ENCODE peak calls at places on chromosomes 2 and 18, in ten cellular contexts. One of them, this sample, is unnamed.

GRCh38 chr2:120261387-120262006 is 8.8 kb downstream of the RALB start:
- ATAC-seq in left lung: no peak
- ATAC-seq in HCT116: no peak
- ATAC-seq in naive thymus-derived CD4-positive, alpha-beta T cell: peak; percentile 40
- ATAC-seq in DND-41: peak; percentile 40
- ATAC-seq in aorta: no peak
- ATAC-seq in GM12878: peak; percentile 83
- ATAC-seq in lower lobe of right lung: no peak
- ATAC-seq in heart right ventricle: no peak
- ATAC-seq in right cardiac atrium: no peak
- ATAC-seq in this sample: no peak

GRCh38 chr2:69797836-69798465 is 31.5 kb upstream of the GMCL1 start:
- ATAC-seq in left lung: peak; percentile 10
- ATAC-seq in HCT116: no peak
- ATAC-seq in naive thymus-derived CD4-positive, alpha-beta T cell: no peak
- ATAC-seq in DND-41: no peak
- ATAC-seq in aorta: peak; percentile 36
- ATAC-seq in GM12878: no peak
- ATAC-seq in lower lobe of right lung: no peak
- ATAC-seq in heart right ventricle: no peak
- ATAC-seq in right cardiac atrium: no peak
- ATAC-seq in this sample: no peak

GRCh38 chr18:74290831-74291770 is 662 bp downstream of the CYB5A start:
- ATAC-seq in left lung: peak; percentile 48
- ATAC-seq in HCT116: peak; percentile 71
- ATAC-seq in naive thymus-derived CD4-positive, alpha-beta T cell: no peak
- ATAC-seq in DND-41: no peak
- ATAC-seq in aorta: peak; percentile 16
- ATAC-seq in GM12878: no peak
- ATAC-seq in lower lobe of right lung: peak; percentile 82
- ATAC-seq in heart right ventricle: peak; percentile 16
- ATAC-seq in right cardiac atrium: peak; percentile 26
- ATAC-seq in this sample: no peak

GRCh38 chr2:205646680-205647079 is 35.6 kb upstream of the NRP2 start:
- ATAC-seq in left lung: no peak
- ATAC-seq in HCT116: no peak
- ATAC-seq in naive thymus-derived CD4-positive, alpha-beta T cell: no peak
- ATAC-seq in DND-41: no peak
- ATAC-seq in aorta: no peak
- ATAC-seq in GM12878: peak; percentile 98
- ATAC-seq in lower lobe of right lung: no peak
- ATAC-seq in heart right ventricle: no peak
- ATAC-seq in right cardiac atrium: no peak
- ATAC-seq in this sample: no peak

GRCh38 chr2:47504174-47504810 is 101.3 kb downstream of the MSH2 start:
- ATAC-seq in left lung: no peak
- ATAC-seq in HCT116: no peak
- ATAC-seq in naive thymus-derived CD4-positive, alpha-beta T cell: no peak
- ATAC-seq in DND-41: no peak
- ATAC-seq in aorta: no peak
- ATAC-seq in GM12878: no peak
- ATAC-seq in lower lobe of right lung: no peak
- ATAC-seq in heart right ventricle: no peak
- ATAC-seq in right cardiac atrium: no peak
- ATAC-seq in this sample: no peak

GRCh38 chr18:12086249-12086648 is 7.4 kb upstream of the ANKRD62 start:
- ATAC-seq in left lung: peak; percentile 94
- ATAC-seq in HCT116: peak; percentile 67
- ATAC-seq in naive thymus-derived CD4-positive, alpha-beta T cell: no peak
- ATAC-seq in DND-41: no peak
- ATAC-seq in aorta: peak; percentile 5
- ATAC-seq in GM12878: no peak
- ATAC-seq in lower lobe of right lung: peak; percentile 86
- ATAC-seq in heart right ventricle: peak; percentile 18
- ATAC-seq in right cardiac atrium: peak; percentile 47
- ATAC-seq in this sample: no peak

GRCh38 chr2:240893363-240893828 is 2.6 kb downstream of the MAB21L4 start:
- ATAC-seq in left lung: peak; percentile 41
- ATAC-seq in HCT116: peak; percentile 60
- ATAC-seq in naive thymus-derived CD4-positive, alpha-beta T cell: no peak
- ATAC-seq in DND-41: no peak
- ATAC-seq in aorta: no peak
- ATAC-seq in GM12878: peak; percentile 70
- ATAC-seq in lower lobe of right lung: peak; percentile 6
- ATAC-seq in heart right ventricle: no peak
- ATAC-seq in right cardiac atrium: no peak
- ATAC-seq in this sample: no peak

GRCh38 chr18:12304351-12305210 is 3.5 kb upstream of the TUBB6 start:
- ATAC-seq in left lung: peak; percentile 42
- ATAC-seq in HCT116: no peak
- ATAC-seq in naive thymus-derived CD4-positive, alpha-beta T cell: no peak
- ATAC-seq in DND-41: no peak
- ATAC-seq in aorta: no peak
- ATAC-seq in GM12878: no peak
- ATAC-seq in lower lobe of right lung: no peak
- ATAC-seq in heart right ventricle: no peak
- ATAC-seq in right cardiac atrium: no peak
- ATAC-seq in this sample: no peak

GRCh38 chr2:17799301-17800126 is 16.7 kb upstream of the MSGN1 start:
- ATAC-seq in left lung: no peak
- ATAC-seq in HCT116: no peak
- ATAC-seq in naive thymus-derived CD4-positive, alpha-beta T cell: no peak
- ATAC-seq in DND-41: no peak
- ATAC-seq in aorta: no peak
- ATAC-seq in GM12878: peak; percentile 52
- ATAC-seq in lower lobe of right lung: no peak
- ATAC-seq in heart right ventricle: peak; percentile 66
- ATAC-seq in right cardiac atrium: peak; percentile 57
- ATAC-seq in this sample: no peak

GRCh38 chr2:95388878-95389255 is 13.6 kb upstream of the FAHD2A start:
- ATAC-seq in left lung: no peak
- ATAC-seq in HCT116: peak; percentile 60
- ATAC-seq in naive thymus-derived CD4-positive, alpha-beta T cell: no peak
- ATAC-seq in DND-41: peak; percentile 23
- ATAC-seq in aorta: no peak
- ATAC-seq in GM12878: peak; percentile 51
- ATAC-seq in lower lobe of right lung: no peak
- ATAC-seq in heart right ventricle: no peak
- ATAC-seq in right cardiac atrium: no peak
- ATAC-seq in this sample: no peak

GRCh38 chr2:217899231-217900009 is 103.4 kb downstream of the TNS1 start:
- ATAC-seq in left lung: peak; percentile 53
- ATAC-seq in HCT116: peak; percentile 99
- ATAC-seq in naive thymus-derived CD4-positive, alpha-beta T cell: peak; percentile 56
- ATAC-seq in DND-41: no peak
- ATAC-seq in aorta: peak; percentile 58
- ATAC-seq in GM12878: peak; percentile 94
- ATAC-seq in lower lobe of right lung: peak; percentile 63
- ATAC-seq in heart right ventricle: peak; percentile 39
- ATAC-seq in right cardiac atrium: peak; percentile 12
- ATAC-seq in this sample: peak; percentile 57

GRCh38 chr2:3443685-3444084 is 64.2 kb downstream of the TRAPPC12 start:
- ATAC-seq in left lung: no peak
- ATAC-seq in HCT116: peak; percentile 93
- ATAC-seq in naive thymus-derived CD4-positive, alpha-beta T cell: no peak
- ATAC-seq in DND-41: no peak
- ATAC-seq in aorta: no peak
- ATAC-seq in GM12878: no peak
- ATAC-seq in lower lobe of right lung: no peak
- ATAC-seq in heart right ventricle: no peak
- ATAC-seq in right cardiac atrium: peak; percentile 49
- ATAC-seq in this sample: no peak

DNA sequence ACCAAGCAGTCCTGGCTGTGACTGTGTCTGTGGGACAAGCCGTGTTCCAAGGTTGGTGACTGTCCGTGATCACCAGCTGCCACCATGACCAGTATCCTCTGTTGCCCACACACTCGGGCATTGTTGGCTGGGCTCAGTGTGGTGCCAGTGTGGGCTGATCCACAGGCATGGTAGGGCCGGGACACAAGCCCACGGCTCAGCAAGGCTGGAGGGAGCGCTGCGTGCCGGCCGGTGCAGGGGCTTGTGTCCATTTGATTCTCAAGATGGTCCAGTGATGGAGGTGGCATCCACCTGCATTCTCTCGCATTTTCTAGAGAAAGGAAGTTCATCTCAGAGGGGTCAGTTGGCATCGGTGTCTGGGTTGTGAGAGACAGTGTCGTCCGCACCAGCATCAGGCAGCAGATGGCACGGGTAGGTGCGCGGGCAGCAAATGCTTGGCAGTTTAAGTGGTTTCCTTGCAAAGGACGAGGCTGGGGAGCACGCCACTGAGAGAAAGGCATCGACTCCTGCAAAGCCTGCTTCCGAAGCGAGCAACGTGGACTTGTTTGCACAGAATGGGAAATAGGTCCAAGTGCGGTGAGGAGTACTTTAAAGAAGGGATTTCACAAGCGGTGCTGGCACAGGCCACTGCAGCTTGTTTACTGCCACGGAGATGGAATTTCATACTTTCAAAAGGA is 20.9 kb downstream of the TWIST2 start:
- ATAC-seq in left lung: peak; percentile 76
- ATAC-seq in HCT116: no peak
- ATAC-seq in naive thymus-derived CD4-positive, alpha-beta T cell: no peak
- ATAC-seq in DND-41: no peak
- ATAC-seq in aorta: peak; percentile 51
- ATAC-seq in GM12878: no peak
- ATAC-seq in lower lobe of right lung: peak; percentile 77
- ATAC-seq in heart right ventricle: no peak
- ATAC-seq in right cardiac atrium: peak; percentile 24
- ATAC-seq in this sample: peak; percentile 56
- H3K27ac ChIP-seq in left lung: no peak overlapping the region
- H3K27ac ChIP-seq in HCT116: no peak overlapping the region
- H3K27ac ChIP-seq in naive thymus-derived CD4-positive, alpha-beta T cell: no peak overlapping the region
- H3K27ac ChIP-seq in DND-41: no peak overlapping the region
- H3K27ac ChIP-seq in aorta: peak overlapping the region; percentile 64
- H3K27ac ChIP-seq in GM12878: no peak overlapping the region
- H3K27ac ChIP-seq in lower lobe of right lung: peak overlapping the region; percentile 64
- H3K27ac ChIP-seq in heart right ventricle: no peak overlapping the region
- H3K27ac ChIP-seq in right cardiac atrium: peak overlapping the region; percentile 1
- H3K27ac ChIP-seq in this sample: peak overlapping the region; percentile 55

GRCh38 chr2:23286765-23287155 is 98.2 kb upstream of the KLHL29 start:
- ATAC-seq in left lung: peak; percentile 83
- ATAC-seq in HCT116: no peak
- ATAC-seq in naive thymus-derived CD4-positive, alpha-beta T cell: no peak
- ATAC-seq in DND-41: no peak
- ATAC-seq in aorta: peak; percentile 79
- ATAC-seq in GM12878: no peak
- ATAC-seq in lower lobe of right lung: peak; percentile 74
- ATAC-seq in heart right ventricle: peak; percentile 93
- ATAC-seq in right cardiac atrium: peak; percentile 78
- ATAC-seq in this sample: peak; percentile 83

GRCh38 chr2:23287250-23287704 is 97.7 kb upstream of the KLHL29 start:
- ATAC-seq in left lung: peak; percentile 81
- ATAC-seq in HCT116: no peak
- ATAC-seq in naive thymus-derived CD4-positive, alpha-beta T cell: no peak
- ATAC-seq in DND-41: no peak
- ATAC-seq in aorta: peak; percentile 56
- ATAC-seq in GM12878: no peak
- ATAC-seq in lower lobe of right lung: peak; percentile 69
- ATAC-seq in heart right ventricle: peak; percentile 72
- ATAC-seq in right cardiac atrium: peak; percentile 84
- ATAC-seq in this sample: peak; percentile 78

GRCh38 chr2:23283653-23284052 is 101.3 kb upstream of the KLHL29 start:
- ATAC-seq in left lung: no peak
- ATAC-seq in HCT116: peak; percentile 42
- ATAC-seq in naive thymus-derived CD4-positive, alpha-beta T cell: no peak
- ATAC-seq in DND-41: no peak
- ATAC-seq in aorta: no peak
- ATAC-seq in GM12878: no peak
- ATAC-seq in lower lobe of right lung: no peak
- ATAC-seq in heart right ventricle: no peak
- ATAC-seq in right cardiac atrium: no peak
- ATAC-seq in this sample: no peak

GRCh38 chr2:23286031-23286764 is 98.8 kb upstream of the KLHL29 start:
- ATAC-seq in left lung: no peak
- ATAC-seq in HCT116: no peak
- ATAC-seq in naive thymus-derived CD4-positive, alpha-beta T cell: no peak
- ATAC-seq in DND-41: no peak
- ATAC-seq in aorta: no peak
- ATAC-seq in GM12878: no peak
- ATAC-seq in lower lobe of right lung: no peak
- ATAC-seq in heart right ventricle: no peak
- ATAC-seq in right cardiac atrium: no peak
- ATAC-seq in this sample: peak; percentile 1

DNA sequence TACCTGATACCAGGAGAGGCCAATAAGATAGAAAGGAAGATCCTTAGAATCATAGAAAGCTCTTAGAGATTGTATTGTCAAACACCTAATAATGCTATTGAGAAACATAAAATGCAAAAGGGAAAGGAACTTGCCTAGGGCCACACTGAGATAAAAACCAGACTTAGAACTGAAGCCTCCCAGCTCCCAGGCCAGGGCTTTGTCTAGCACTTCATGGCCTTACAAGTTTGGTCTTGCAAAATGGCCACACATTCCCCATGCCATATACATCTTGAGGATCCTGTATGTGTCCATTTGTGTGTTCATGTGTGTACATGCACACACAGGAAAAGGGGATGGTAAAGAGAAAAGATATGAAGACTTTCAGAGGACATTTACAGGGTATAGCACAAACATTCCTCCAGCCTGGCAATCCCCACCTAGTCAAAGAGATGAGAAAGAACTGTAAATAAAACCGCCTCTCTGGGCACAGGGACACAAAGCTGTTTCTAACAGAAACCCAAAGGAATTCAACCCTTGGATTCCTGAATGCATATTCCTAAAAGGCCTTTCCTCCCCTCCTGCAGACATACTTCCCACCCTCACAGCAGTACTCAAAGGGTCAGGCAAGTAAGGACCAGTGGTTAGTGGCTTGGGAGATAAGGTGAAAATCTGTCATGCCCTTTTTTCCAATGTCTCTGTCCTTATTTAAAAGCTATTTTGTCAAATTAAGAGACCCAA is 99.7 kb upstream of the KLHL29 start:
- ATAC-seq in left lung: no peak
- ATAC-seq in HCT116: no peak
- ATAC-seq in naive thymus-derived CD4-positive, alpha-beta T cell: no peak
- ATAC-seq in DND-41: no peak
- ATAC-seq in aorta: no peak
- ATAC-seq in GM12878: no peak
- ATAC-seq in lower lobe of right lung: no peak
- ATAC-seq in heart right ventricle: no peak
- ATAC-seq in right cardiac atrium: no peak
- ATAC-seq in this sample: no peak
- H3K27ac ChIP-seq in left lung: no peak overlapping the region
- H3K27ac ChIP-seq in HCT116: no peak overlapping the region
- H3K27ac ChIP-seq in naive thymus-derived CD4-positive, alpha-beta T cell: no peak overlapping the region
- H3K27ac ChIP-seq in DND-41: no peak overlapping the region
- H3K27ac ChIP-seq in aorta: no peak overlapping the region
- H3K27ac ChIP-seq in GM12878: no peak overlapping the region
- H3K27ac ChIP-seq in lower lobe of right lung: no peak overlapping the region
- H3K27ac ChIP-seq in heart right ventricle: no peak overlapping the region
- H3K27ac ChIP-seq in right cardiac atrium: no peak overlapping the region
- H3K27ac ChIP-seq in this sample: no peak overlapping the region

GRCh38 chr2:177183860-177184259 is 28.7 kb upstream of the HNRNPA3 start:
- ATAC-seq in left lung: no peak
- ATAC-seq in HCT116: no peak
- ATAC-seq in naive thymus-derived CD4-positive, alpha-beta T cell: no peak
- ATAC-seq in DND-41: no peak
- ATAC-seq in aorta: no peak
- ATAC-seq in GM12878: no peak
- ATAC-seq in lower lobe of right lung: no peak
- ATAC-seq in heart right ventricle: no peak
- ATAC-seq in right cardiac atrium: no peak
- ATAC-seq in this sample: peak; percentile 87
- H3K27ac ChIP-seq in left lung: no peak overlapping the region
- H3K27ac ChIP-seq in HCT116: no peak overlapping the region
- H3K27ac ChIP-seq in naive thymus-derived CD4-positive, alpha-beta T cell: no peak overlapping the region
- H3K27ac ChIP-seq in DND-41: no peak overlapping the region
- H3K27ac ChIP-seq in aorta: no peak overlapping the region
- H3K27ac ChIP-seq in GM12878: no peak overlapping the region
- H3K27ac ChIP-seq in lower lobe of right lung: no peak overlapping the region
- H3K27ac ChIP-seq in heart right ventricle: no peak overlapping the region
- H3K27ac ChIP-seq in right cardiac atrium: no peak overlapping the region
- H3K27ac ChIP-seq in this sample: peak overlapping the region; percentile 20

GRCh38 chr18:59022167-59022945 is 117.3 kb upstream of the SEC11C start:
- ATAC-seq in left lung: no peak
- ATAC-seq in HCT116: no peak
- ATAC-seq in naive thymus-derived CD4-positive, alpha-beta T cell: no peak
- ATAC-seq in DND-41: no peak
- ATAC-seq in aorta: peak; percentile 28
- ATAC-seq in GM12878: no peak
- ATAC-seq in lower lobe of right lung: no peak
- ATAC-seq in heart right ventricle: peak; percentile 59
- ATAC-seq in right cardiac atrium: peak; percentile 57
- ATAC-seq in this sample: no peak
- H3K27ac ChIP-seq in left lung: no peak overlapping the region
- H3K27ac ChIP-seq in HCT116: no peak overlapping the region
- H3K27ac ChIP-seq in naive thymus-derived CD4-positive, alpha-beta T cell: no peak overlapping the region
- H3K27ac ChIP-seq in DND-41: no peak overlapping the region
- H3K27ac ChIP-seq in aorta: peak overlapping the region; percentile 94
- H3K27ac ChIP-seq in GM12878: no peak overlapping the region
- H3K27ac ChIP-seq in lower lobe of right lung: peak overlapping the region; percentile 20
- H3K27ac ChIP-seq in heart right ventricle: peak overlapping the region; percentile 67
- H3K27ac ChIP-seq in right cardiac atrium: peak overlapping the region; percentile 39
- H3K27ac ChIP-seq in this sample: peak overlapping the region; percentile 43